ENCODE peak calls at places on chromosomes 3 and 15, in four cellular contexts. One of them, this sample, is unnamed.

GRCh38 chr3:86225461-86225860 is 765.5 kb downstream of the VGLL3 start:
- DNase-seq in HEK293T: no peak
- DNase-seq in WTC11: no peak
- DNase-seq in K562: no peak
- DNase-seq in this sample: no peak

GRCh38 chr3:125585595-125586223 is 9.6 kb downstream of the OSBPL11 start:
- DNase-seq in HEK293T: peak
- DNase-seq in WTC11: peak
- DNase-seq in K562: peak
- DNase-seq in this sample: peak

GRCh38 chr3:187808466-187809291 is 63.4 kb upstream of the BCL6 start:
- DNase-seq in HEK293T: no peak
- DNase-seq in WTC11: no peak
- DNase-seq in K562: no peak
- DNase-seq in this sample: peak

GRCh38 chr3:194906970-194907629 is 221.4 kb downstream of the FAM43A start:
- DNase-seq in HEK293T: no peak
- DNase-seq in WTC11: no peak
- DNase-seq in K562: no peak
- DNase-seq in this sample: no peak

GRCh38 chr3:62367735-62368704 is 5.3 kb downstream of the FEZF2 start:
- DNase-seq in HEK293T: no peak
- DNase-seq in WTC11: peak
- DNase-seq in K562: no peak
- DNase-seq in this sample: no peak

GRCh38 chr3:51031666-51032065 is 353.4 kb upstream of the MANF start:
- DNase-seq in HEK293T: no peak
- DNase-seq in WTC11: no peak
- DNase-seq in K562: no peak
- DNase-seq in this sample: no peak

GRCh38 chr3:37400945-37401344 is 226.6 kb upstream of the LRRFIP2 start:
- DNase-seq in HEK293T: no peak
- DNase-seq in WTC11: no peak
- DNase-seq in K562: no peak
- DNase-seq in this sample: no peak

GRCh38 chr3:160948273-160948672 is 156.9 kb downstream of the B3GALNT1 start:
- DNase-seq in HEK293T: no peak
- DNase-seq in WTC11: no peak
- DNase-seq in K562: no peak
- DNase-seq in this sample: peak

GRCh38 chr3:37456791-37457190 is 282.4 kb upstream of the LRRFIP2 start:
- DNase-seq in HEK293T: no peak
- DNase-seq in WTC11: no peak
- DNase-seq in K562: no peak
- DNase-seq in this sample: no peak

GRCh38 chr3:32457971-32458471 is 44.6 kb downstream of the CMTM6 start:
- DNase-seq in HEK293T: no peak
- DNase-seq in WTC11: no peak
- DNase-seq in K562: no peak
- DNase-seq in this sample: no peak

GRCh38 chr15:80693682-80694623 is 1.2 kb upstream of the ABHD17C start:
- DNase-seq in HEK293T: no peak
- DNase-seq in WTC11: no peak
- DNase-seq in K562: no peak
- DNase-seq in this sample: no peak

GRCh38 chr3:123341871-123342630 is 106.8 kb downstream of the ADCY5 start:
- DNase-seq in HEK293T: no peak
- DNase-seq in WTC11: peak
- DNase-seq in K562: peak
- DNase-seq in this sample: no peak

GRCh38 chr3:123385981-123386380 is 62.9 kb downstream of the ADCY5 start:
- DNase-seq in HEK293T: no peak
- DNase-seq in WTC11: no peak
- DNase-seq in K562: no peak
- DNase-seq in this sample: no peak

GRCh38 chr3:134449277-134449676 is 36.5 kb downstream of the ANAPC13 start:
- DNase-seq in HEK293T: peak
- DNase-seq in WTC11: peak
- DNase-seq in K562: no peak
- DNase-seq in this sample: peak

GRCh38 chr3:23981955-23982354 is 36.9 kb downstream of the NR1D2 start:
- DNase-seq in HEK293T: no peak
- DNase-seq in WTC11: peak
- DNase-seq in K562: no peak
- DNase-seq in this sample: no peak

GRCh38 chr15:77748078-77749064 is 115.7 kb upstream of the LINGO1 start:
- DNase-seq in HEK293T: no peak
- DNase-seq in WTC11: no peak
- DNase-seq in K562: peak
- DNase-seq in this sample: peak

GRCh38 chr3:20080956-20081554 is 40.8 kb downstream of the KAT2B start:
- DNase-seq in HEK293T: no peak
- DNase-seq in WTC11: no peak
- DNase-seq in K562: peak
- DNase-seq in this sample: peak

GRCh38 chr15:101447561-101448071 is 41.9 kb downstream of the PCSK6 start:
- DNase-seq in HEK293T: no peak
- DNase-seq in WTC11: no peak
- DNase-seq in K562: no peak
- DNase-seq in this sample: no peak

GRCh38 chr3:164458986-164459385 is 619.3 kb downstream of the SI start:
- DNase-seq in HEK293T: no peak
- DNase-seq in WTC11: no peak
- DNase-seq in K562: no peak
- DNase-seq in this sample: no peak

GRCh38 chr15:68218847-68219798 is 10.4 kb downstream of the CLN6 start:
- DNase-seq in HEK293T: no peak
- DNase-seq in WTC11: no peak
- DNase-seq in K562: peak
- DNase-seq in this sample: no peak

GRCh38 chr15:68218331-68218730 is 11.2 kb downstream of the CLN6 start:
- DNase-seq in HEK293T: no peak
- DNase-seq in WTC11: no peak
- DNase-seq in K562: no peak
- DNase-seq in this sample: no peak

GRCh38 chr15:68223171-68223570 is 6.4 kb downstream of the CLN6 start:
- DNase-seq in HEK293T: peak
- DNase-seq in WTC11: no peak
- DNase-seq in K562: peak
- DNase-seq in this sample: no peak

GRCh38 chr15:68220489-68220888 is 9.0 kb downstream of the CLN6 start:
- DNase-seq in HEK293T: no peak
- DNase-seq in WTC11: no peak
- DNase-seq in K562: no peak
- DNase-seq in this sample: no peak

GRCh38 chr15:68220967-68221366 is 8.6 kb downstream of the CLN6 start:
- DNase-seq in HEK293T: no peak
- DNase-seq in WTC11: no peak
- DNase-seq in K562: peak
- DNase-seq in this sample: no peak
- TF ChIP-seq ELF4 in HEK293T: no peak
- TF ChIP-seq ELF4 in WTC11: no peak
- TF ChIP-seq ELF4 in K562: no peak
- TF ChIP-seq ELF4 in this sample: no peak

GRCh38 chr3:198079771-198080520 is 119.9 kb downstream of the LMLN start:
- DNase-seq in HEK293T: peak
- DNase-seq in WTC11: peak
- DNase-seq in K562: peak
- DNase-seq in this sample: no peak
- TF ChIP-seq ELF4 in HEK293T: no peak
- TF ChIP-seq ELF4 in WTC11: no peak
- TF ChIP-seq ELF4 in K562: no peak
- TF ChIP-seq ELF4 in this sample: no peak

DNA sequence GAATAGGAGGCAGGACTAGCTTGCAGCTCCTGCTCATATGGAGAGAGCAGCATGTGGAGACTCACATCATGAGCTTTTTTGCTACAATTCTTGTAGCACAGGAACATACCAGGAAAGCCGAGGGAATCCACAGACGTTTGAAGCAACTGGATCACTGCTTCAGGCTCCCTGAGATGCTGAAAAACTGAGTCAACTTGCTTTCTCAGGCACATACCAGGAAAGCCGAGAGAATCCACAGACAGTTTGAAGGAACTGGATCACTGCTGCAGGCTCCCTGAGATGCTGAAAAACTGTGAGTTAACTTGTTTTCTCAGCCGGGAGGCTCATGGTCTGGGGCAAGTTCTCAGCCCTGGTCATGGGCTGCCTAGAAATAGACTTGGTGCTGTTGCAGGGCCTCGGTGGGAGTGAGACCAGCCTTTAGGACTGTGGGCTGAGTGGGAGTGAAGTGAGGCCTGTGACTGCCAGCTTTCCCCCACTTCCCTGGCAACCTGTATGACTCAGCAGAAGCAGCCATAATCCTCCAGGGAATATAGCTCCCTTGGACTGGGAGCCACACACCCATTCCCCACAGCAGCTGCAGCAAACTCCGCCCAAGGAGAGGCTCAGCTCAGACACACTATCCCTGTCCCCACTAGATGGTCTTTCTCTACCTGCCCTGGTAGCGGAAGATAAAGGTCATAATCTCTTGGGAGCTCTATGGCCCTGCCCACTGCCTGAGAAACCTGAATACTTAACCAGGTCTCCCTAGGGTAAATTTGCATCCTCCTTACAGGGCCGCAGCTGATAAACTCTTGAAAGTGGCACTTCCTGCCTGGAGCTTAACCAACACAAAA is 51.9 kb upstream of the PFN2 start:
- DNase-seq in HEK293T: no peak
- DNase-seq in WTC11: no peak
- DNase-seq in K562: no peak
- DNase-seq in this sample: no peak
- TF ChIP-seq ELF4 in HEK293T: no peak
- TF ChIP-seq ELF4 in WTC11: no peak
- TF ChIP-seq ELF4 in K562: no peak
- TF ChIP-seq ELF4 in this sample: no peak

GRCh38 chr15:47950447-47950846 is 170.3 kb upstream of the SLC24A5 start:
- DNase-seq in HEK293T: no peak
- DNase-seq in WTC11: no peak
- DNase-seq in K562: no peak
- DNase-seq in this sample: no peak
- TF ChIP-seq ELF4 in HEK293T: no peak
- TF ChIP-seq ELF4 in WTC11: no peak
- TF ChIP-seq ELF4 in K562: no peak
- TF ChIP-seq ELF4 in this sample: no peak

GRCh38 chr15:79169531-79170123 is 79.0 kb upstream of the RASGRF1 start:
- DNase-seq in HEK293T: no peak
- DNase-seq in WTC11: no peak
- DNase-seq in K562: no peak
- DNase-seq in this sample: no peak
- TF ChIP-seq ELF4 in HEK293T: no peak
- TF ChIP-seq ELF4 in WTC11: no peak
- TF ChIP-seq ELF4 in K562: no peak
- TF ChIP-seq ELF4 in this sample: no peak